ENCODE peak calls at places on chromosomes 4 and X, in eight cellular contexts. One of them, this sample, is unnamed.
A peak's percentile ranks its signal among the peaks of the same experiment; 100 is the strongest.

GRCh38 chrX:107747596-107748161 is 27.9 kb downstream of the TSC22D3 start:
- DNase-seq in HFF-Myc: no peak
- DNase-seq in mammary epithelial cell: peak; percentile 73
- DNase-seq in tibial artery: peak; percentile 31
- DNase-seq in H9: no peak
- DNase-seq in glutamatergic neuron: no peak
- DNase-seq in lower leg skin: no peak
- DNase-seq in CD4-positive, alpha-beta T cell: no peak
- DNase-seq in this sample: no peak

GRCh38 chr4:68180858-68181531 is 51.3 kb upstream of the TMPRSS11F start:
- DNase-seq in HFF-Myc: no peak
- DNase-seq in lower leg skin: no peak
- DNase-seq in tibial artery: no peak
- DNase-seq in CD4-positive, alpha-beta T cell: no peak
- DNase-seq in H9: no peak
- DNase-seq in glutamatergic neuron: no peak
- DNase-seq in mammary epithelial cell: peak; percentile 63
- DNase-seq in this sample: no peak

GRCh38 chrX:2550288-2551020 is 49.7 kb upstream of the DHRSX start:
- DNase-seq in glutamatergic neuron: no peak
- DNase-seq in tibial artery: no peak
- DNase-seq in HFF-Myc: no peak
- DNase-seq in mammary epithelial cell: no peak
- DNase-seq in CD4-positive, alpha-beta T cell: no peak
- DNase-seq in lower leg skin: no peak
- DNase-seq in H9: no peak
- DNase-seq in this sample: no peak

GRCh38 chr4:183675625-183676024 is 16.5 kb downstream of the TRAPPC11 start:
- DNase-seq in lower leg skin: no peak
- DNase-seq in HFF-Myc: peak; percentile 16
- DNase-seq in glutamatergic neuron: no peak
- DNase-seq in mammary epithelial cell: no peak
- DNase-seq in H9: no peak
- DNase-seq in CD4-positive, alpha-beta T cell: no peak
- DNase-seq in tibial artery: no peak
- DNase-seq in this sample: no peak

GRCh38 chr4:22029803-22030202 is 81.2 kb upstream of the KCNIP4 start:
- DNase-seq in glutamatergic neuron: no peak
- DNase-seq in CD4-positive, alpha-beta T cell: no peak
- DNase-seq in lower leg skin: no peak
- DNase-seq in HFF-Myc: no peak
- DNase-seq in tibial artery: no peak
- DNase-seq in mammary epithelial cell: no peak
- DNase-seq in H9: no peak
- DNase-seq in this sample: no peak

GRCh38 chrX:40157228-40158035 is 59.7 kb upstream of the BCOR start:
- DNase-seq in lower leg skin: no peak
- DNase-seq in HFF-Myc: no peak
- DNase-seq in tibial artery: no peak
- DNase-seq in mammary epithelial cell: no peak
- DNase-seq in H9: peak; percentile 78
- DNase-seq in CD4-positive, alpha-beta T cell: no peak
- DNase-seq in glutamatergic neuron: peak; percentile 10
- DNase-seq in this sample: no peak

GRCh38 chrX:122835886-122836285 is 348.2 kb upstream of the GRIA3 start:
- DNase-seq in mammary epithelial cell: no peak
- DNase-seq in CD4-positive, alpha-beta T cell: no peak
- DNase-seq in H9: no peak
- DNase-seq in lower leg skin: no peak
- DNase-seq in glutamatergic neuron: no peak
- DNase-seq in tibial artery: no peak
- DNase-seq in HFF-Myc: no peak
- DNase-seq in this sample: no peak

GRCh38 chrX:71177327-71177726 is 32.7 kb downstream of the NLGN3 start:
- DNase-seq in mammary epithelial cell: no peak
- DNase-seq in lower leg skin: no peak
- DNase-seq in H9: no peak
- DNase-seq in tibial artery: no peak
- DNase-seq in CD4-positive, alpha-beta T cell: no peak
- DNase-seq in glutamatergic neuron: no peak
- DNase-seq in HFF-Myc: no peak
- DNase-seq in this sample: no peak

GRCh38 chrX:136889269-136889668 is 8.7 kb upstream of the RBMX start:
- DNase-seq in tibial artery: no peak
- DNase-seq in mammary epithelial cell: no peak
- DNase-seq in CD4-positive, alpha-beta T cell: no peak
- DNase-seq in glutamatergic neuron: no peak
- DNase-seq in HFF-Myc: no peak
- DNase-seq in H9: no peak
- DNase-seq in lower leg skin: no peak
- DNase-seq in this sample: no peak

GRCh38 chr4:130659314-130659713 is 1563.4 kb downstream of the C4orf33 start:
- DNase-seq in lower leg skin: no peak
- DNase-seq in HFF-Myc: no peak
- DNase-seq in CD4-positive, alpha-beta T cell: no peak
- DNase-seq in H9: no peak
- DNase-seq in glutamatergic neuron: no peak
- DNase-seq in tibial artery: no peak
- DNase-seq in mammary epithelial cell: no peak
- DNase-seq in this sample: no peak

GRCh38 chr4:130648570-130648969 is 1552.6 kb downstream of the C4orf33 start:
- DNase-seq in HFF-Myc: no peak
- DNase-seq in lower leg skin: no peak
- DNase-seq in mammary epithelial cell: no peak
- DNase-seq in glutamatergic neuron: no peak
- DNase-seq in tibial artery: no peak
- DNase-seq in H9: no peak
- DNase-seq in CD4-positive, alpha-beta T cell: no peak
- DNase-seq in this sample: no peak

GRCh38 chr4:130653842-130654241 is 1557.9 kb downstream of the C4orf33 start:
- DNase-seq in glutamatergic neuron: no peak
- DNase-seq in H9: no peak
- DNase-seq in tibial artery: no peak
- DNase-seq in CD4-positive, alpha-beta T cell: no peak
- DNase-seq in mammary epithelial cell: no peak
- DNase-seq in lower leg skin: no peak
- DNase-seq in HFF-Myc: no peak
- DNase-seq in this sample: no peak
- TF ChIP-seq CTCF in glutamatergic neuron: no peak
- TF ChIP-seq CTCF in H9: no peak
- TF ChIP-seq CTCF in tibial artery: no peak
- TF ChIP-seq CTCF in CD4-positive, alpha-beta T cell: no peak
- TF ChIP-seq CTCF in mammary epithelial cell: no peak
- TF ChIP-seq CTCF in lower leg skin: no peak
- TF ChIP-seq CTCF in HFF-Myc: no peak
- TF ChIP-seq CTCF in this sample: no peak

GRCh38 chrX:148567779-148568178 is 67.4 kb downstream of the AFF2 start:
- DNase-seq in mammary epithelial cell: no peak
- DNase-seq in lower leg skin: no peak
- DNase-seq in tibial artery: no peak
- DNase-seq in HFF-Myc: no peak
- DNase-seq in CD4-positive, alpha-beta T cell: no peak
- DNase-seq in glutamatergic neuron: no peak
- DNase-seq in H9: no peak
- DNase-seq in this sample: no peak
- TF ChIP-seq CTCF in mammary epithelial cell: no peak
- TF ChIP-seq CTCF in lower leg skin: no peak
- TF ChIP-seq CTCF in tibial artery: no peak
- TF ChIP-seq CTCF in HFF-Myc: no peak
- TF ChIP-seq CTCF in CD4-positive, alpha-beta T cell: no peak
- TF ChIP-seq CTCF in glutamatergic neuron: no peak
- TF ChIP-seq CTCF in H9: no peak
- TF ChIP-seq CTCF in this sample: no peak

GRCh38 chrX:291411-291901 is 10.3 kb downstream of the PLCXD1 start:
- DNase-seq in mammary epithelial cell: no peak
- DNase-seq in tibial artery: peak; percentile 19
- DNase-seq in CD4-positive, alpha-beta T cell: no peak
- DNase-seq in lower leg skin: no peak
- DNase-seq in HFF-Myc: no peak
- DNase-seq in H9: no peak
- DNase-seq in glutamatergic neuron: no peak
- DNase-seq in this sample: no peak
- TF ChIP-seq CTCF in mammary epithelial cell: no peak
- TF ChIP-seq CTCF in tibial artery: no peak
- TF ChIP-seq CTCF in CD4-positive, alpha-beta T cell: no peak
- TF ChIP-seq CTCF in lower leg skin: no peak
- TF ChIP-seq CTCF in HFF-Myc: no peak
- TF ChIP-seq CTCF in H9: no peak
- TF ChIP-seq CTCF in glutamatergic neuron: no peak
- TF ChIP-seq CTCF in this sample: no peak

DNA sequence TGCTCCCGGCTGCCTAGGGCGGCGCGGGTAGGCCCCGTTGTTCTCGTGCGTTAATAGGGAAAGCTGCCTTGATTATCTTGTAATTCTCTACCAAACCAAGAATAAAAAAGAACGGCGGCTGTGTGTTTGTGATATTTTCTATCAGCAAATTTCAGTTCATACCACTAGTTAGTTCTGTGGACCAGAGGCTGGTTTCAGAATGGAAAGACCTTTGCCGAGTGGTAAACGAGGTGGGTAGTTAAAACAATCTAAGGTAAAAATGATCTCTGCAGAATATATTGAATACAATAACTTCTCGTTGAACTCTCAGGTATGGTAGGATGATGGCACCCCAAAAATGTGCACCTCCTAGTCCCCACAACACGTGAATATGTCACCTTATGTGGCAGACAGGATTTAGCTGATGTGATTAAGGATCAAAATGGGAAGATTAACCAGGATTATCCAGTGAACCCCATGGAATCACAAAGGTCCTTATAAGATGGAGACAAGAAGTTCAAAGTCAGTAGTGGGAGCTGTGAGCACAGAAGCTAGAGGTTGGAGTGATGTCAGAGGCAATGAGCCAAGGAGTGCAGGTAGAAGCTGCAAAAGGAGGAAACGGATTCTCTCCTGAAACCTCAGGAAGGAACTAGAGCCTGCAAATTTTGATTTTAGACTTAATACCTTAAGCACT is 574 bp upstream of the CFAP97 start:
- DNase-seq in H9: no peak
- DNase-seq in HFF-Myc: no peak
- DNase-seq in mammary epithelial cell: peak; percentile 42
- DNase-seq in glutamatergic neuron: no peak
- DNase-seq in CD4-positive, alpha-beta T cell: no peak
- DNase-seq in lower leg skin: no peak
- DNase-seq in tibial artery: no peak
- DNase-seq in this sample: no peak
- TF ChIP-seq CTCF in H9: no peak
- TF ChIP-seq CTCF in HFF-Myc: no peak
- TF ChIP-seq CTCF in mammary epithelial cell: peak; percentile 22
- TF ChIP-seq CTCF in glutamatergic neuron: no peak
- TF ChIP-seq CTCF in CD4-positive, alpha-beta T cell: no peak
- TF ChIP-seq CTCF in lower leg skin: no peak
- TF ChIP-seq CTCF in tibial artery: no peak
- TF ChIP-seq CTCF in this sample: no peak

DNA sequence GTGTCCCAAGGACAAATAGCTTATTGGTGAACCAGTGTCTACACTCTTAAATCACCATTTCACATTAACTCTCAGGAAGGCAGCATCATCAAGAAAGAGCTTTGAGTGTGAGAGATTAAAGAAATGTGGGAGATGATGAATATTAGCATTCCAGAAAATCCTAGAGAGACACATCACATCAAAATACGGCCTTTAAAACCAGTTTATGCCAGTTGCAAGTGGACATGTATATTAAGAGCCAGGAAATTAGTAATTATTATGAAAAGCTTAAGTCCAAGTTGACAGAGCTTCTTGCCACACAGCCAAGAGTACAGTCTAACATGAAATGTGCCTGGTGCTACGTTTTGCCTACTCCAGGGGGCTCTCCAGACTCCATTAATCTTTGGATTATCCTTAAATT is 503.0 kb upstream of the BOD1L1 start:
- DNase-seq in glutamatergic neuron: no peak
- DNase-seq in CD4-positive, alpha-beta T cell: no peak
- DNase-seq in HFF-Myc: no peak
- DNase-seq in tibial artery: no peak
- DNase-seq in H9: no peak
- DNase-seq in lower leg skin: no peak
- DNase-seq in mammary epithelial cell: no peak
- DNase-seq in this sample: no peak
- TF ChIP-seq CTCF in glutamatergic neuron: no peak
- TF ChIP-seq CTCF in CD4-positive, alpha-beta T cell: no peak
- TF ChIP-seq CTCF in HFF-Myc: no peak
- TF ChIP-seq CTCF in tibial artery: no peak
- TF ChIP-seq CTCF in H9: no peak
- TF ChIP-seq CTCF in lower leg skin: no peak
- TF ChIP-seq CTCF in mammary epithelial cell: no peak
- TF ChIP-seq CTCF in this sample: no peak

DNA sequence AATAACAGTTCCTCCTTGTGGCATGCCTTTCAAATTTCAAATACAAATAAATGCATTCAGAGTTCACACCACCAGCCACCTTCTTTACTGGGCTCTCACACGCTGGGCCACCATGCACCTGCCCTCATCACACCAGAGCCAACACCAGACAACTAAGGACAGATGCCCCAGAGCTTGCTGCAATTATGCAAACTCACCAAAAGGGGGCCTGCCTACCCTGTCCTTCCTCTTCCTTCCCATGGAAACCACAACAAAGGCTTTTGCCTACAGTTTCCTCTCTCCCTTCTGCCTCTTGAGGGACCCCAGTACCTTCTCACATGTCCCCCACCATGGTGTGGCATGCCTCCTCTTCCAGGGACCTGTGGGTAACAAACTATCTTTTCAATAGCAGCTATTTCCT is 1333.9 kb upstream of the TENM3 start:
- DNase-seq in H9: peak; percentile 69
- DNase-seq in lower leg skin: no peak
- DNase-seq in glutamatergic neuron: no peak
- DNase-seq in mammary epithelial cell: peak; percentile 40
- DNase-seq in HFF-Myc: no peak
- DNase-seq in tibial artery: no peak
- DNase-seq in CD4-positive, alpha-beta T cell: no peak
- DNase-seq in this sample: no peak
- TF ChIP-seq CTCF in H9: peak; percentile 76
- TF ChIP-seq CTCF in lower leg skin: no peak
- TF ChIP-seq CTCF in glutamatergic neuron: peak; percentile 53
- TF ChIP-seq CTCF in mammary epithelial cell: peak; percentile 87
- TF ChIP-seq CTCF in HFF-Myc: peak; percentile 11
- TF ChIP-seq CTCF in tibial artery: no peak
- TF ChIP-seq CTCF in CD4-positive, alpha-beta T cell: no peak
- TF ChIP-seq CTCF in this sample: no peak